ENCODE peak calls at places on chromosome 1, in ten cellular contexts. O is breast epithelium, G is brain microvascular endothelial cell, E is cardiac muscle cell, W is PC-3, F is GM06990, N is heart left ventricle, A is adrenal gland, D is BJ, V is ovary. L is an unnamed sample. For H3K36me3 and H3K27me3, the result is how much of the 10 kb centered on the place peaks cover.

GRCh38 chr1:1000357-1001056 is 610 bp upstream of the HES4 start:
- DNase-seq in O (peak), G (peak), E (peak), W (peak), F (peak), N (peak), A (no peak), D (no peak), V (peak), L (peak)

GRCh38 chr1:114310771-114311251 is 157.1 kb upstream of the SYT6 start:
- DNase-seq in O (no peak), G (peak), E (no peak), W (no peak), F (no peak), N (no peak), A (no peak), D (no peak), V (peak), L (no peak)

GRCh38 chr1:7770939-7771672 is at the start of gene VAMP3:
- DNase-seq in O (peak), G (peak), E (peak), W (peak), F (peak), N (peak), A (peak), D (no peak), V (peak), L (no peak)

GRCh38 chr1:244705268-244706234 is 52.6 kb downstream of the DESI2 start:
- DNase-seq in O (no peak), G (no peak), E (no peak), W (no peak), F (no peak), N (no peak), A (no peak), D (no peak), V (no peak), L (no peak)

GRCh38 chr1:28508435-28508754 is 2.6 kb downstream of the RCC1 start:
- DNase-seq in O (no peak), G (no peak), E (peak), W (no peak), F (no peak), N (no peak), A (no peak), D (no peak), V (no peak), L (no peak)

GRCh38 chr1:108583757-108584156 is 23.9 kb downstream of the EEIG2 start:
- DNase-seq in O (no peak), G (no peak), E (no peak), W (no peak), F (no peak), N (no peak), A (no peak), D (no peak), V (no peak), L (no peak)

GRCh38 chr1:156706647-156707008 is 1.2 kb upstream of the CRABP2 start:
- DNase-seq in O (peak), G (no peak), E (peak), W (peak), F (no peak), N (peak), A (peak), D (no peak), V (peak), L (no peak)

GRCh38 chr1:119779869-119780356 is 11.2 kb upstream of the HMGCS2 start:
- DNase-seq in O (no peak), G (no peak), E (no peak), W (peak), F (no peak), N (no peak), A (peak), D (no peak), V (peak), L (no peak)

GRCh38 chr1:54564312-54565112 is 16.5 kb downstream of the ACOT11 start:
- DNase-seq in O (peak), G (no peak), E (no peak), W (peak), F (no peak), N (no peak), A (no peak), D (no peak), V (no peak), L (no peak)

GRCh38 chr1:15148475-15148874 is 5.1 kb upstream of the TMEM51 start:
- DNase-seq in O (no peak), G (no peak), E (no peak), W (peak), F (no peak), N (no peak), A (peak), D (no peak), V (no peak), L (no peak)

GRCh38 chr1:234265321-234265720 is 107.9 kb upstream of the COA6 start:
- DNase-seq in O (no peak), G (no peak), E (no peak), W (no peak), F (no peak), N (no peak), A (no peak), D (no peak), V (no peak), L (no peak)

GRCh38 chr1:3283849-3284248 is 170.6 kb upstream of the ARHGEF16 start:
- DNase-seq in O (no peak), G (no peak), E (peak), W (peak), F (no peak), N (no peak), A (no peak), D (no peak), V (peak), L (no peak)

GRCh38 chr1:43172532-43172972 is 422 bp downstream of the CFAP57 start:
- DNase-seq in O (peak), G (peak), E (peak), W (peak), F (peak), N (peak), A (peak), D (peak), V (peak), L (peak)

GRCh38 chr1:45359882-45360513 is 19.8 kb upstream of the MUTYH start:
- DNase-seq in O (peak), G (peak), E (peak), W (peak), F (no peak), N (no peak), A (peak), D (no peak), V (peak), L (no peak)

GRCh38 chr1:155193275-155193990 is 14.3 kb downstream of the THBS3 start:
- DNase-seq in O (peak), G (peak), E (peak), W (peak), F (peak), N (peak), A (peak), D (peak), V (peak), L (no peak)

GRCh38 chr1:53395671-53396215 is 63.5 kb upstream of the DMRTB1 start:
- DNase-seq in O (no peak), G (no peak), E (no peak), W (no peak), F (no peak), N (no peak), A (no peak), D (no peak), V (no peak), L (no peak)

GRCh38 chr1:18965206-18966173 is 9.0 kb upstream of the IFFO2 start:
- DNase-seq in O (peak), G (no peak), E (no peak), W (peak), F (no peak), N (no peak), A (no peak), D (peak), V (no peak), L (peak)

GRCh38 chr1:44934786-44935185 is 51.6 kb downstream of the EIF2B3 start:
- DNase-seq in O (no peak), G (no peak), E (no peak), W (no peak), F (no peak), N (no peak), A (no peak), D (no peak), V (no peak), L (no peak)

GRCh38 chr1:246782120-246782900 is 58.1 kb downstream of the SCCPDH start:
- DNase-seq in O (no peak), G (peak), E (no peak), W (peak), F (no peak), N (no peak), A (peak), D (peak), V (peak), L (peak)

GRCh38 chr1:212566522-212567479 is 41.8 kb upstream of the ATF3 start:
- DNase-seq in O (no peak), G (no peak), E (no peak), W (peak), F (peak), N (no peak), A (peak), D (peak), V (peak), L (peak)

GRCh38 chr1:220798338-220798737 is 11.6 kb downstream of the MTARC1 start:
- DNase-seq in O (no peak), G (no peak), E (no peak), W (peak), F (no peak), N (no peak), A (no peak), D (no peak), V (no peak), L (no peak)

GRCh38 chr1:9822897-9823692 is 670 bp downstream of the CLSTN1 start:
- DNase-seq in O (no peak), G (no peak), E (peak), W (peak), F (peak), N (peak), A (peak), D (no peak), V (peak), L (no peak)

GRCh38 chr1:236508593-236509027 is 15.2 kb upstream of the LGALS8 start:
- DNase-seq in O (no peak), G (no peak), E (no peak), W (no peak), F (no peak), N (no peak), A (no peak), D (no peak), V (no peak), L (no peak)

GRCh38 chr1:54876814-54877213 is 10.2 kb downstream of the DHCR24 start:
- DNase-seq in O (no peak), G (no peak), E (no peak), W (no peak), F (no peak), N (no peak), A (no peak), D (no peak), V (no peak), L (no peak)

GRCh38 chr1:232207089-232207723 is 422.7 kb downstream of the SIPA1L2 start:
- DNase-seq in O (no peak), G (no peak), E (no peak), W (peak), F (no peak), N (no peak), A (no peak), D (no peak), V (no peak), L (no peak)
- H3K36me3 ChIP-seq in O (under half), G (under half), E (under half), W (under half), F (under half), N (under half), A (under half), D (under half), V (under half), L (under half)

GRCh38 chr1:41444246-41444645 is 40.2 kb downstream of the EDN2 start:
- DNase-seq in O (no peak), G (no peak), E (no peak), W (no peak), F (no peak), N (no peak), A (no peak), D (no peak), V (no peak), L (no peak)
- TF ChIP-seq CTCF in O (no peak), G (peak), E (peak), W (peak), F (peak), N (peak), A (no peak), D (no peak), V (no peak), L (peak)

DNA sequence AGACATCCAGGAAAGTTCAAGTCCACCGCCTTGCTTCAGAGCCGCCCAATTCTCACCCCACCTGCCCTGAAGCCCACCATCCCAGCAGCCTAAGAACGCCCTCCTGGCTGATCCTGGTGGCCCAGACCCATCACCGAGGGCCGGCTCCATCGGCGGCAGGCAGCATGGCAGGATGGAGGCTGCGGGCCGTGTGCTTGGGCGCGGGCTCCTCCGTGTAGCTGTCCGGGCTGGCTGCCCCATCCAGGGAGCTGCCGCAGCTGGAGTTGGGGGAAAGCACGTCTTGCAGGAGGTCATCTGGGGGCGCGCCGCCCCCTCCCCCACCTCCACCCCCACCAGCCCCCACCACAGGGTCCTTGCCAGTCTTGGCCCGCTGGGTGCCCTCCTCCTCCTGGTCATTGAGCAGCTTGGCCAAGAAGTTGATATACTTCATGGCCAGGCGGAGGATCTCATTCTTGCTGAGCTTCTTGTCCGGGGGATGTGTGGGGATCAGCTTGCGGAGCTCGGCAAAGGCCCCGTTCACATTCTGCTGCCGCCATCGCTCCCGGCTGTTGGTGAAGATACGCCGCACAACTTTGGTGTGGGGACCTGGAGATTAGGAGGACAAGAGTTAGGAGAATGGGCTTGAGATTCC is 12.3 kb downstream of the TAL1 start:
- DNase-seq in O (no peak), G (no peak), E (no peak), W (no peak), F (no peak), N (no peak), A (no peak), D (no peak), V (no peak), L (no peak)
- H3K27me3 ChIP-seq in O (under half), G (under half), E (half or more), W (under half), F (under half), N (under half), A (under half), D (under half), V (under half), L (under half)

GRCh38 chr1:215106067-215106466 is 23.5 kb downstream of the KCNK2 start:
- DNase-seq in O (no peak), G (no peak), E (no peak), W (no peak), F (no peak), N (no peak), A (no peak), D (no peak), V (no peak), L (no peak)

GRCh38 chr1:215114154-215114933 is 31.8 kb downstream of the KCNK2 start:
- DNase-seq in O (peak), G (peak), E (no peak), W (peak), F (no peak), N (no peak), A (no peak), D (peak), V (no peak), L (peak)

GRCh38 chr1:215113776-215114153 is 31.2 kb downstream of the KCNK2 start:
- DNase-seq in O (no peak), G (no peak), E (no peak), W (no peak), F (no peak), N (no peak), A (no peak), D (no peak), V (no peak), L (no peak)

GRCh38 chr1:215109171-215109570 is 26.6 kb downstream of the KCNK2 start:
- DNase-seq in O (no peak), G (no peak), E (no peak), W (no peak), F (no peak), N (no peak), A (no peak), D (no peak), V (no peak), L (no peak)

GRCh38 chr1:215111916-215112315 is 29.4 kb downstream of the KCNK2 start:
- DNase-seq in O (no peak), G (no peak), E (no peak), W (no peak), F (no peak), N (no peak), A (no peak), D (no peak), V (no peak), L (no peak)
- H3K36me3 ChIP-seq in O (under half), G (under half), E (under half), W (under half), F (under half), N (under half), A (under half), D (under half), V (under half), L (under half)

L was measured in kidney epithelial cell.